ENCODE peak calls at places on chromosomes 2 and 18, in six cellular contexts. G is fibroblast of pulmonary artery, A is epithelial cell of esophagus, W is HT-29, U is psoas muscle, H is fibroblast of lung. J is an unnamed sample.

GRCh38 chr18:52572036-52572750 is 232.2 kb downstream of the DCC start:
- DNase-seq in G (no peak), A (no peak), W (no peak), U (no peak), H (no peak), J (no peak)

GRCh38 chr2:117785740-117786139 is 28.8 kb upstream of the DDX18 start:
- DNase-seq in G (peak), A (peak), W (peak), U (no peak), H (peak), J (peak)

GRCh38 chr2:145644820-145645302 is 1124.9 kb upstream of the ZEB2 start:
- DNase-seq in G (peak), A (no peak), W (no peak), U (no peak), H (no peak), J (no peak)

GRCh38 chr2:37379881-37380296 is 35.5 kb downstream of the QPCT start:
- DNase-seq in G (no peak), A (no peak), W (peak), U (peak), H (peak), J (no peak)

GRCh38 chr2:16644204-16644925 is 21.3 kb downstream of the CYRIA start:
- DNase-seq in G (no peak), A (peak), W (no peak), U (no peak), H (peak), J (peak)

GRCh38 chr18:75638597-75639467 is 211.3 kb upstream of the SMIM21 start:
- DNase-seq in G (peak), A (no peak), W (no peak), U (no peak), H (peak), J (peak)

GRCh38 chr2:63712748-63713147 is 124.0 kb downstream of the MDH1 start:
- DNase-seq in G (no peak), A (peak), W (no peak), U (peak), H (peak), J (no peak)

GRCh38 chr2:211351998-211352397 is 795.6 kb downstream of the CPS1 start:
- DNase-seq in G (no peak), A (peak), W (no peak), U (no peak), H (peak), J (no peak)

GRCh38 chr2:118970396-118971135 is 28.6 kb downstream of the MARCO start:
- DNase-seq in G (no peak), A (peak), W (no peak), U (peak), H (no peak), J (no peak)

GRCh38 chr18:11955299-11956029 is 25.8 kb upstream of the IMPA2 start:
- DNase-seq in G (peak), A (peak), W (no peak), U (peak), H (peak), J (peak)

J was measured in astrocyte.